ENCODE peak calls at places on chromosomes 1 and 21, in five cellular contexts. Y is GM23248, R is PC-9, O is mesenchymal stem cell, W is fibroblast of lung. A is an unnamed sample.

GRCh38 chr1:207848234-207848633 is 62.7 kb downstream of the CD34 start:
- DNase-seq in O (peak; percentile 75), W (peak; percentile 65), R (peak; percentile 41), Y (peak; percentile 85), A (peak; percentile 95)

GRCh38 chr21:34926784-34927548 is 122.1 kb downstream of the RUNX1 start:
- DNase-seq in W (peak; percentile 46), O (peak; percentile 73), R (no peak), Y (peak; percentile 52), A (no peak)

GRCh38 chr1:208682664-208683013 is 438.5 kb upstream of the PLXNA2 start:
- DNase-seq in Y (no peak), O (no peak), R (no peak), W (no peak), A (no peak)

GRCh38 chr1:206608108-206608698 is 4.1 kb downstream of the EIF2D start:
- DNase-seq in W (no peak), Y (peak; percentile 68), O (peak; percentile 44), R (peak; percentile 50), A (peak; percentile 33)

GRCh38 chr21:41583274-41583790 is 75.4 kb upstream of the TMPRSS2 start:
- DNase-seq in O (no peak), W (peak; percentile 6), Y (no peak), R (peak; percentile 77), A (peak; percentile 74)

GRCh38 chr21:35921471-35921870 is 138.9 kb downstream of the SETD4 start:
- DNase-seq in Y (no peak), R (no peak), W (no peak), O (no peak), A (no peak)

GRCh38 chr1:67170751-67171573 is 4.7 kb downstream of the IL23R start:
- DNase-seq in R (no peak), Y (no peak), O (no peak), W (no peak), A (no peak)

GRCh38 chr1:21325731-21326387 is 35.6 kb upstream of the ECE1 start:
- DNase-seq in W (no peak), R (no peak), O (no peak), Y (no peak), A (no peak)

GRCh38 chr1:17671314-17671705 is 83.8 kb upstream of the ACTL8 start:
- DNase-seq in W (no peak), R (no peak), Y (no peak), O (no peak), A (no peak)

GRCh38 chr1:92623187-92623778 is 136.6 kb upstream of the GFI1 start:
- DNase-seq in W (peak; percentile 7), Y (peak; percentile 44), R (no peak), O (peak; percentile 12), A (no peak)

GRCh38 chr1:32426489-32427255 is 32.4 kb upstream of the BSDC1 start:
- DNase-seq in Y (peak; percentile 44), O (no peak), R (peak; percentile 2), W (peak; percentile 25), A (no peak)

GRCh38 chr1:185559684-185560310 is 174.4 kb upstream of the HMCN1 start:
- DNase-seq in R (no peak), Y (peak; percentile 72), W (peak; percentile 52), O (peak; percentile 61), A (peak; percentile 65)

GRCh38 chr1:79006564-79006963 is at the start of gene ADGRL4:
- DNase-seq in Y (peak; percentile 73), R (no peak), W (peak; percentile 79), O (peak; percentile 64), A (no peak)

GRCh38 chr1:187646536-187647128 is 817.9 kb downstream of the PLA2G4A start:
- DNase-seq in W (no peak), Y (no peak), R (no peak), O (no peak), A (no peak)

GRCh38 chr1:6272476-6273270 is 11.8 kb upstream of the GPR153 start:
- DNase-seq in W (peak; percentile 45), O (no peak), Y (no peak), R (no peak), A (no peak)

GRCh38 chr21:46605759-46606426 is 1.0 kb upstream of the S100B start:
- DNase-seq in O (no peak), W (no peak), Y (no peak), R (no peak), A (no peak)

DNA sequence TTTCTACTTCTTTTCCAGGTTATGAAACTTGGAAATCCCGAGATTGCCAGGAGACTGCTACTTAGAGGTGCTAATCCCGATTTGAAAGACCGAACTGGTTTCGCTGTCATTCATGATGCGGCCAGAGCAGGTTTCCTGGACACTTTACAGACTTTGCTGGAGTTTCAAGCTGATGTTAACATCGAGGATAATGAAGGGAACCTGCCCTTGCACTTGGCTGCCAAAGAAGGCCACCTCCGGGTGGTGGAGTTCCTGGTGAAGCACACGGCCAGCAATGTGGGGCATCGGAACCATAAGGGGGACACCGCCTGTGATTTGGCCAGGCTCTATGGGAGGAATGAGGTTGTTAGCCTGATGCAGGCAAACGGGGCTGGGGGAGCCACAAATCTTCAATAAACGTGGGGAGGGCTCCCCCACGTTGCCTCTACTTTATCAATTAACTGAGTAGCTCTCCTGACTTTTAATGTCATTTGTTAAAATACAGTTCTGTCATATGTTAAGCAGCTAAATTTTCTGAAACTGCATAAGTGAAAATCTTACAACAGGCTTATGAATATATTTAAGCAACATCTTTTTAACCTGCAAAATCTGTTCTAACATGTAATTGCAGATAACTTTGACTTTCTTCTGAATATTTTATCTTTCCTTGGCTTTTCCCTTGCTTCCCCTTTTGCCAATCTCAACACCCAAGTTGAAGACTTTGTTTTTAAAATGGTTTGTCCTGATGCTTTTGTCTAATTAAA is 4.0 kb downstream of the CDKN2C start:
- DNase-seq in W (no peak), R (no peak), Y (no peak), O (peak; percentile 33), A (no peak)
- H3K4me2 ChIP-seq in W (no peak overlapping the region), R (no peak overlapping the region), Y (no peak overlapping the region), O (no peak overlapping the region), A (no peak overlapping the region)

GRCh38 chr1:214546076-214546475 is 5.3 kb downstream of the PTPN14 start:
- DNase-seq in Y (no peak), O (no peak), R (no peak), W (no peak), A (no peak)

GRCh38 chr1:214545293-214545692 is 6.1 kb downstream of the PTPN14 start:
- DNase-seq in W (no peak), Y (no peak), O (no peak), R (no peak), A (no peak)

GRCh38 chr1:214542275-214543199 is 8.9 kb downstream of the PTPN14 start:
- DNase-seq in W (no peak), Y (no peak), R (no peak), O (no peak), A (no peak)

GRCh38 chr1:214546886-214547641 is 4.3 kb downstream of the PTPN14 start:
- DNase-seq in W (peak; percentile 52), O (no peak), Y (no peak), R (no peak), A (no peak)

GRCh38 chr1:214544791-214545190 is 6.6 kb downstream of the PTPN14 start:
- DNase-seq in Y (no peak), R (no peak), O (no peak), W (no peak), A (no peak)
- H3K4me1 ChIP-seq in Y (peaks cover 43% of the 10 kb centered on the region), R (peaks cover 40% of the 10 kb centered on the region), O (peaks cover 17% of the 10 kb centered on the region), W (peaks cover 5% of the 10 kb centered on the region), A (peaks cover 52% of the 10 kb centered on the region)

GRCh38 chr1:244846653-244847052 is 11.2 kb downstream of the COX20 start:
- DNase-seq in Y (no peak), R (no peak), W (no peak), O (no peak), A (no peak)
- H3K4me2 ChIP-seq in Y (no peak overlapping the region), R (no peak overlapping the region), W (no peak overlapping the region), O (no peak overlapping the region), A (no peak overlapping the region)

GRCh38 chr1:107433068-107433467 is 292.2 kb downstream of the NTNG1 start:
- DNase-seq in W (no peak), Y (no peak), O (no peak), R (no peak), A (no peak)

GRCh38 chr1:107432108-107432507 is 291.3 kb downstream of the NTNG1 start:
- DNase-seq in W (no peak), Y (no peak), O (no peak), R (no peak), A (no peak)

GRCh38 chr1:107430540-107431228 is 289.8 kb downstream of the NTNG1 start:
- DNase-seq in W (peak; percentile 42), O (peak; percentile 4), Y (peak; percentile 52), R (peak; percentile 7), A (peak; percentile 24)

GRCh38 chr1:107434379-107434728 is 293.5 kb downstream of the NTNG1 start:
- DNase-seq in W (no peak), O (no peak), Y (no peak), R (no peak), A (no peak)

DNA sequence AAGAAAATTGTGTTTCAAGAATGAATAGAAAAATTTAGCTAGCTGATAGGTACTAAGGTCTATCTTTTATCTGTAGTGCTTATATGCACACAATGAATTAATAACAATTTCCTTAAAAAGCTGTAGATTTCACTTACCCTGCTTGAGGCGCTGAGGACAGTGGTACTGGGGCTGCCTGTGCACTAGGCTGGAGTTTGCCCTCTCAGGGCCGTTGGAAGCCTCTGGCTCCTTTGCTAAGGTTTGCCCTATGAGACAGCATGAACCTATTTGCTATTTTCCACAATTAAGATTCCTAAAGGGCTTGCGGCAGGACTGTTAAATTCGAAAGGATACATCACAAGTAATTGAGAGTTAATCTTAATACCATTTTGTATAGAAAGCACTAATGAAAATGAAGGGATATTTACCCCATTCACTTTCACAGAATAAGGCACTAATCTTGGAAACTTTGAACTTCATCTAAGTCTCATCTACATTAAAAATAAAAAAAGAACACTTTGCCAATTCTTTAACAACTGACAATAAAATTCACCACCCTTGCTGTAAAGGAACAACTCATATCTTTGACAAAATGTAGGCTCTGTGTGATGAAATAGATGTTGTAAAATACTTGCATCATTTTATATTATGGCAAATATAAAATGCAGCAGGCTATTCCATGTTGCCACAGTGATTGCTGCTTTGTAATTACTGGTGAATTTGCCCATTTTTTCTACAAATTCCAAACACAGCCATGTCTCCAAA is 293.0 kb downstream of the NTNG1 start:
- DNase-seq in W (no peak), O (no peak), R (no peak), Y (no peak), A (no peak)
- H3K4me1 ChIP-seq in W (no peaks in the 10 kb centered on the region), O (no peaks in the 10 kb centered on the region), R (no peaks in the 10 kb centered on the region), Y (no peaks in the 10 kb centered on the region), A (no peaks in the 10 kb centered on the region)

GRCh38 chr1:246418565-246419312 is 88.3 kb downstream of the SMYD3 start:
- DNase-seq in W (no peak), R (no peak), Y (no peak), O (no peak), A (no peak)
- H3K4me2 ChIP-seq in W (no peak overlapping the region), R (no peak overlapping the region), Y (no peak overlapping the region), O (no peak overlapping the region), A (no peak overlapping the region)

GRCh38 chr1:8394456-8395321 is 76.8 kb downstream of the SLC45A1 start:
- DNase-seq in R (peak; percentile 48), Y (peak; percentile 88), O (peak; percentile 89), W (peak; percentile 93), A (peak; percentile 81)
- H3K4me1 ChIP-seq in R (peaks cover 69% of the 10 kb centered on the region), Y (peaks cover 53% of the 10 kb centered on the region), O (peaks cover 11% of the 10 kb centered on the region), W (peaks cover 39% of the 10 kb centered on the region), A (peaks cover 26% of the 10 kb centered on the region)

A was measured in mammary epithelial cell.